ENCODE peak calls at places on chromosome 12, in four cellular contexts. One of them, this sample, is unnamed.

GRCh38 chr12:90514325-90514724 is 440.7 kb downstream of the CCER1 start:
- DNase-seq in tibial artery: no peak
- DNase-seq in psoas muscle: no peak
- DNase-seq in GM23338: no peak
- DNase-seq in this sample: no peak

GRCh38 chr12:94650143-94651056 is at the start of gene TMCC3:
- DNase-seq in GM23338: peak; percentile 66
- DNase-seq in tibial artery: peak; percentile 78
- DNase-seq in psoas muscle: peak; percentile 75
- DNase-seq in this sample: peak; percentile 58

GRCh38 chr12:99372257-99372933 is 275.2 kb upstream of the GARIN6 start:
- DNase-seq in tibial artery: no peak
- DNase-seq in psoas muscle: no peak
- DNase-seq in GM23338: no peak
- DNase-seq in this sample: no peak

GRCh38 chr12:54700301-54700700 is 52.1 kb upstream of the DCD start:
- DNase-seq in tibial artery: no peak
- DNase-seq in GM23338: no peak
- DNase-seq in psoas muscle: no peak
- DNase-seq in this sample: no peak

GRCh38 chr12:58922849-58923248 is 2.5 kb upstream of the LRIG3 start:
- DNase-seq in GM23338: no peak
- DNase-seq in psoas muscle: no peak
- DNase-seq in tibial artery: no peak
- DNase-seq in this sample: no peak

GRCh38 chr12:52082026-52082667 is 2.6 kb downstream of the SMIM41 start:
- DNase-seq in tibial artery: no peak
- DNase-seq in psoas muscle: peak; percentile 57
- DNase-seq in GM23338: peak; percentile 43
- DNase-seq in this sample: peak; percentile 62

GRCh38 chr12:94686834-94687628 is 36.7 kb upstream of the TMCC3 start:
- DNase-seq in psoas muscle: no peak
- DNase-seq in tibial artery: no peak
- DNase-seq in GM23338: no peak
- DNase-seq in this sample: no peak

GRCh38 chr12:131885543-131886057 is 8.8 kb upstream of the ULK1 start:
- DNase-seq in GM23338: no peak
- DNase-seq in psoas muscle: no peak
- DNase-seq in tibial artery: no peak
- DNase-seq in this sample: no peak

GRCh38 chr12:15731940-15732339 is 57.2 kb downstream of the EPS8 start:
- DNase-seq in GM23338: no peak
- DNase-seq in tibial artery: no peak
- DNase-seq in psoas muscle: no peak
- DNase-seq in this sample: no peak

DNA sequence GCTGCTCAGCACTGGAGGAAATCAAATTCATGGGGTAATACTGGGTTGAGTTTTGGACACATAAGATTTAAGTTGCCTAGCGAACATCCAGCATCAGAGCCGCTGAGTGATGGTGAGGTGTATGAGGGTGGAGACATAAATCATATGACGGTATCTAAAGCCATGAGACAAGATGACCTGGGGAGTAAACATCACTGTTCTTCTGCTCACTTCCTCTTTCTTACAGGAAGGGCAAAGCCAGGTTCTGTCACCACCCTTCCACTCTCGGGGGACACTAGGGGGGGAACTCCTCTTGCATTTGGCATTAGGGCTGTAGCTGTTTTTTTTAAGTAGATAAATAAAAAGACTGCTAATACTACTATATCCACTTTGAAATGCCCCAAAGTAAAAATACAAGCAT is 24.0 kb downstream of the PRDM4 start:
- DNase-seq in psoas muscle: no peak
- DNase-seq in GM23338: no peak
- DNase-seq in tibial artery: no peak
- DNase-seq in this sample: no peak
- TF ChIP-seq CTCF in psoas muscle: no peak
- TF ChIP-seq CTCF in GM23338: peak; percentile 4
- TF ChIP-seq CTCF in tibial artery: no peak
- TF ChIP-seq CTCF in this sample: no peak

GRCh38 chr12:77995436-77996167 is 164.9 kb downstream of the NAV3 start:
- DNase-seq in tibial artery: no peak
- DNase-seq in psoas muscle: no peak
- DNase-seq in GM23338: no peak
- DNase-seq in this sample: no peak
- H3K4me1 ChIP-seq in tibial artery: no peaks in the 10 kb centered on the region
- H3K4me1 ChIP-seq in psoas muscle: no peaks in the 10 kb centered on the region
- H3K4me1 ChIP-seq in GM23338: no peaks in the 10 kb centered on the region
- H3K4me1 ChIP-seq in this sample: no peaks in the 10 kb centered on the region

GRCh38 chr12:79006306-79006705 is 141.7 kb downstream of the SYT1 start:
- DNase-seq in psoas muscle: no peak
- DNase-seq in tibial artery: no peak
- DNase-seq in GM23338: no peak
- DNase-seq in this sample: no peak
- TF ChIP-seq CTCF in psoas muscle: no peak
- TF ChIP-seq CTCF in tibial artery: no peak
- TF ChIP-seq CTCF in GM23338: peak; percentile 45
- TF ChIP-seq CTCF in this sample: no peak

DNA sequence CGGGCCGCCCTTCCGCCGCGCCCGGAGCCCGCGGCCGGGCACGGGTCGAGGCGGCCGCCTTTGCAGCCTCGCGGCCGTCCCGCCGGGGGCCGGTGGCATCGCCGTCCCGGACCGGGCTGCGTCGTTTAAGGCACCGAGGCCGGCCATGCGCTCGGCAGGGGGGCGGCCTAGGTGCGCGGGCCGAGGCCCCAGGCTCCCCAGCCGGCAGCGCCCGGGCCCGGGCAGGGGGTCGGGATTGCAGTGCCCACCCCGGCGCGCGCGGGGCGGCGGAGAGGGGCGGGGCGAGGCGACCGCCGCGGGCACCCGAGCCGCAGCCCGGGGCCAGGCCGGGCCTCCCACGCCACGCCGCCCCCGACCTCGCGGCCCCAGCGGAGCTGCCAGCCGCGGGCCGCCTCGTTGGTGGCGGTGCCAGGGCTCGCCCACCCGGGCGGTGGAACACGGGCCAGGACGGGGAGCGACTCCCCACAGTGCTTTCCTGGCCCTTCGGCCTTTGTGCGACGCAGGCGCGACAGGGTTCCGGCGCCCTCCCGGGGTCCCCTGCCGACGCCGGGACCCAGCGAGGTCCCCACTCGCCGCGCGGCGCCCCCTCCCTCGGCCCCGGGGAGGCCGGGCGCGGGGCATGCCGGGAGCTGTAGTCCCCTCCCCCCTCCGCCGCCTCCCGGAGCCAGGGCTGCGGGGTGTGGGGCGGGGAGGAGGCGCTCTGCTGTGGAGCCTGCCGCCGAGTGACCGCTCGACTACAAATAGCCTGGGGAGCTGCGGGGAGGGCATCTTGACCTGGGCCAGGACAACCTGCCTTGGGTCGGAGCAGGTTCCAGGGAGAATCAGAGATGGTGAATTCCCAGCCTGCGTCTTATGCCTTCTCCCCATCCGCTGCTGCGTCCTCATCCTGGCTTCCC is 769 bp downstream of the FKBP4 start:
- DNase-seq in psoas muscle: peak; percentile 87
- DNase-seq in GM23338: peak; percentile 79
- DNase-seq in tibial artery: peak; percentile 92
- DNase-seq in this sample: peak; percentile 87
- H3K4me1 ChIP-seq in psoas muscle: peaks cover 16% of the 10 kb centered on the region
- H3K4me1 ChIP-seq in GM23338: peaks cover 24% of the 10 kb centered on the region
- H3K4me1 ChIP-seq in tibial artery: peaks cover 30% of the 10 kb centered on the region
- H3K4me1 ChIP-seq in this sample: peaks cover 12% of the 10 kb centered on the region

DNA sequence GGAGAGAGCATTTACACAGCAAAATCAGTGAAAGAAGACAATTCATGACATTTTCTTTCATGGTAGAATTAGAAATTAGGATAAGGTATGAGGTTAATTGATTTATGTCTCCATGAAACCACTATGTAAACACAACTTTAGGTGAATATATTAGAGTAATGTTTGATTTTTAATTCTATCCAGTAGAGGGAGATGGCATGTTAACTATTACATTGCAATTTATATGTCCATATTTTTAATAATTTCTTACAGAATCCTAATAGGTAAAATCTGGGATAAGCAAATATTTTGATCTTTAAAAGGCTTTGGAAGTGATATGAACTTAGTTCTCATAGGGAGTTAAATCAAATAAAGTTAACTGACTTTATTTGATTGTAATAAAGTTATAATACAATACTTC is 373.4 kb upstream of the PDE3A start:
- DNase-seq in psoas muscle: no peak
- DNase-seq in GM23338: no peak
- DNase-seq in tibial artery: no peak
- DNase-seq in this sample: no peak
- TF ChIP-seq CTCF in psoas muscle: peak; percentile 16
- TF ChIP-seq CTCF in GM23338: no peak
- TF ChIP-seq CTCF in tibial artery: no peak
- TF ChIP-seq CTCF in this sample: peak; percentile 47